ENCODE peak calls at places on chromosomes 6 and 20, in ten cellular contexts. N, M, J, F, Z, G, C, Y, X and I are unnamed samples.
A peak's percentile ranks its signal among the peaks of the same experiment; 100 is the strongest.

GRCh38 chr6:71982385-71982784 is 96.0 kb downstream of the RIMS1 start:
- DNase-seq in J (no peak), Z (no peak), F (no peak), C (no peak), X (no peak), M (no peak), G (no peak), Y (no peak), N (no peak), I (no peak)

GRCh38 chr20:33897313-33897912 is 86.3 kb downstream of the CHMP4B start:
- DNase-seq in J (no peak), F (no peak), N (peak; percentile 18), Z (no peak), C (no peak), X (peak; percentile 32), Y (no peak), M (peak; percentile 21), G (no peak), I (no peak)

GRCh38 chr6:149904661-149905370 is 6.9 kb upstream of the RAET1E start:
- DNase-seq in F (no peak), C (peak; percentile 74), J (no peak), G (no peak), M (no peak), Y (no peak), X (no peak), N (no peak), Z (no peak), I (no peak)

GRCh38 chr20:4064118-4064962 is 49.0 kb upstream of the RNF24 start:
- DNase-seq in Y (no peak), J (peak; percentile 82), Z (no peak), C (peak; percentile 94), X (no peak), F (no peak), N (no peak), G (peak; percentile 76), M (peak; percentile 80), I (peak; percentile 71)

GRCh38 chr20:58677808-58678207 is 14.8 kb upstream of the NPEPL1 start:
- DNase-seq in Z (no peak), Y (no peak), C (no peak), N (no peak), G (no peak), J (no peak), F (no peak), M (no peak), X (no peak), I (no peak)

GRCh38 chr6:142945446-142946180 is 637 bp upstream of the HIVEP2 start:
- DNase-seq in Z (peak; percentile 49), G (no peak), F (no peak), Y (peak; percentile 71), J (no peak), C (peak; percentile 83), N (peak; percentile 56), X (peak; percentile 18), M (peak; percentile 57), I (no peak)

GRCh38 chr6:40409143-40409542 is 178.0 kb downstream of the LRFN2 start:
- DNase-seq in F (no peak), C (no peak), M (no peak), G (no peak), J (no peak), Z (no peak), N (no peak), X (no peak), Y (no peak), I (no peak)

GRCh38 chr20:57662313-57663240 is 42.4 kb upstream of the ZBP1 start:
- DNase-seq in M (no peak), F (no peak), N (no peak), J (no peak), G (no peak), Z (no peak), C (no peak), Y (no peak), X (no peak), I (no peak)

GRCh38 chr6:136962661-136963060 is 40.6 kb downstream of the SLC35D3 start:
- DNase-seq in M (peak; percentile 82), N (no peak), J (no peak), F (peak; percentile 78), C (no peak), Y (no peak), X (peak; percentile 14), Z (no peak), G (peak; percentile 80), I (peak; percentile 66)

GRCh38 chr6:108884211-108885059 is 36.2 kb downstream of the ARMC2 start:
- DNase-seq in G (no peak), M (no peak), C (no peak), F (no peak), Z (no peak), N (no peak), Y (no peak), J (no peak), X (no peak), I (no peak)

GRCh38 chr20:38168791-38169589 is 3.9 kb upstream of the TGM2 start:
- DNase-seq in Y (no peak), F (no peak), Z (no peak), M (peak; percentile 21), X (no peak), J (no peak), C (peak; percentile 67), N (no peak), G (peak; percentile 23), I (no peak)